ENCODE peak calls at places on chromosomes 11 and 22, in seven cellular contexts. N is GM23338, P is breast epithelium, R is GM12891, W is SK-N-SH, C is GM12878, V is HL-60. Y is an unnamed sample.
A peak's percentile ranks its signal among the peaks of the same experiment; 100 is the strongest.

GRCh38 chr11:2290351-2290841 is 11.3 kb downstream of the C11orf21 start:
- DNase-seq in W (no peak), P (peak; percentile 44), N (no peak), V (no peak), C (no peak), R (no peak), Y (no peak)

GRCh38 chr11:1131033-1131911 is 26.5 kb upstream of the MUC5AC start:
- DNase-seq in C (no peak), N (peak; percentile 32), R (no peak), W (peak; percentile 31), P (peak; percentile 42), V (no peak), Y (no peak)

GRCh38 chr11:92765965-92766371 is 203.5 kb upstream of the MTNR1B start:
- DNase-seq in P (no peak), N (peak; percentile 75), V (no peak), R (no peak), C (no peak), W (peak; percentile 21), Y (no peak)

GRCh38 chr22:50318356-50318697 is 8.5 kb downstream of the DENND6B start:
- DNase-seq in V (no peak), W (peak; percentile 54), C (no peak), N (no peak), P (no peak), R (no peak), Y (no peak)

GRCh38 chr11:848380-848931 is 5.8 kb downstream of the TSPAN4 start:
- DNase-seq in N (peak; percentile 70), W (peak; percentile 89), V (no peak), R (peak; percentile 94), P (no peak), C (no peak), Y (no peak)

GRCh38 chr11:109051200-109051599 is 370.8 kb upstream of the C11orf87 start:
- DNase-seq in R (no peak), W (no peak), C (no peak), V (no peak), P (no peak), N (no peak), Y (no peak)

GRCh38 chr11:68753300-68753699 is 2.0 kb upstream of the TESMIN start:
- DNase-seq in R (no peak), N (no peak), C (no peak), W (no peak), P (no peak), V (no peak), Y (no peak)

GRCh38 chr22:23036684-23037428 is 33.5 kb upstream of the GNAZ start:
- DNase-seq in V (no peak), C (no peak), N (no peak), W (peak; percentile 17), P (no peak), R (no peak), Y (no peak)

GRCh38 chr22:24035296-24035695 is 24.2 kb downstream of the CABIN1 start:
- DNase-seq in N (no peak), V (no peak), R (no peak), W (no peak), C (no peak), P (no peak), Y (no peak)

GRCh38 chr22:47136050-47136449 is 373.6 kb downstream of the TBC1D22A start:
- DNase-seq in C (no peak), W (no peak), V (no peak), P (no peak), N (no peak), R (no peak), Y (no peak)

GRCh38 chr11:17762309-17762974 is 27.9 kb downstream of the KCNC1 start:
- DNase-seq in C (peak; percentile 2), P (no peak), N (no peak), V (peak; percentile 35), W (no peak), R (peak; percentile 67), Y (peak; percentile 28)

GRCh38 chr11:18802381-18803257 is 11.0 kb upstream of the PTPN5 start:
- DNase-seq in W (peak; percentile 62), C (peak; percentile 12), P (no peak), R (no peak), N (peak; percentile 93), V (peak; percentile 28), Y (peak; percentile 58)

GRCh38 chr11:19405966-19406365 is 165.2 kb upstream of the E2F8 start:
- DNase-seq in V (no peak), P (no peak), R (no peak), W (no peak), C (no peak), N (no peak), Y (no peak)

GRCh38 chr11:15747671-15748070 is 608.7 kb downstream of the SOX6 start:
- DNase-seq in C (peak; percentile 5), V (no peak), P (no peak), N (no peak), R (no peak), W (no peak), Y (no peak)

GRCh38 chr22:32801436-32802290 is at the start of gene TIMP3:
- DNase-seq in P (peak; percentile 82), R (no peak), C (no peak), N (peak; percentile 90), V (no peak), W (peak; percentile 95), Y (no peak)

GRCh38 chr22:25419247-25420113 is 145.0 kb upstream of the GRK3 start:
- DNase-seq in C (peak; percentile 20), P (no peak), V (peak; percentile 98), R (no peak), W (no peak), N (no peak), Y (no peak)

GRCh38 chr11:61972796-61973602 is 5.6 kb upstream of the FTH1 start:
- DNase-seq in V (no peak), P (peak; percentile 51), N (no peak), W (no peak), C (no peak), R (no peak), Y (no peak)
- TF ChIP-seq POLR2AphosphoS5 in V (no peak), P (no peak), N (no peak), W (no peak), C (no peak), R (no peak), Y (no peak)

DNA sequence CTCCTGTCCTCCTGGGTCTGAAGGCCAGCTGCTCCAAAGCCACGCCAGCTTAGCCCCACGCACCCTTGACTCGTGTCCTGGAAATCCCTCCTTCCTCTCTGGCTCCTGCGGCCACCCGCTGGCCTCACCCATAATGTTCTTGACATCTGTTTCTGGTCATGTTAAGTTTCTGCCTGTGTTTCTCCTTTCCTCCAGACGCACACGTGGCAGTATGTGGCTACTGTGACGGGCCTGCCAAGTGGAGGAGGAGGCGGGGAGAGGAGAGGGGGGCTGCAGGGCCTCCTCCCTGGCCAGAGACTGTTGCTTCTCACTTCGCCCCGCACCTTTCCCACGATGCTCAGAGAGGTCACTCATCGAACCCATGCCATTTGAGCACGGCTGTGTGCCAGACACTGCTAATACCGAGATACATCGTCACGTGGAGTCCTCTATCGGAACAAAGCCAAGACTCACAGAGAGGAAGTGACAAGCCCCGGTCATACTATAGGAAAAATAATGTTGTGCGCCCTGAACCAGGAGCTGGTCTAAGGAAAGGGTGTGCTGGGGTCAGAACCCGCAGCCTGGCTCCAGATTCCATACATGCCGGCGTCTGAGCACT is 11.5 kb downstream of the C1QTNF6 start:
- DNase-seq in V (peak; percentile 82), N (no peak), R (no peak), C (no peak), W (peak; percentile 79), P (peak; percentile 51), Y (no peak)
- TF ChIP-seq POLR2AphosphoS5 in V (peak; percentile 79), N (no peak), R (no peak), C (no peak), W (no peak), P (peak; percentile 45), Y (no peak)

DNA sequence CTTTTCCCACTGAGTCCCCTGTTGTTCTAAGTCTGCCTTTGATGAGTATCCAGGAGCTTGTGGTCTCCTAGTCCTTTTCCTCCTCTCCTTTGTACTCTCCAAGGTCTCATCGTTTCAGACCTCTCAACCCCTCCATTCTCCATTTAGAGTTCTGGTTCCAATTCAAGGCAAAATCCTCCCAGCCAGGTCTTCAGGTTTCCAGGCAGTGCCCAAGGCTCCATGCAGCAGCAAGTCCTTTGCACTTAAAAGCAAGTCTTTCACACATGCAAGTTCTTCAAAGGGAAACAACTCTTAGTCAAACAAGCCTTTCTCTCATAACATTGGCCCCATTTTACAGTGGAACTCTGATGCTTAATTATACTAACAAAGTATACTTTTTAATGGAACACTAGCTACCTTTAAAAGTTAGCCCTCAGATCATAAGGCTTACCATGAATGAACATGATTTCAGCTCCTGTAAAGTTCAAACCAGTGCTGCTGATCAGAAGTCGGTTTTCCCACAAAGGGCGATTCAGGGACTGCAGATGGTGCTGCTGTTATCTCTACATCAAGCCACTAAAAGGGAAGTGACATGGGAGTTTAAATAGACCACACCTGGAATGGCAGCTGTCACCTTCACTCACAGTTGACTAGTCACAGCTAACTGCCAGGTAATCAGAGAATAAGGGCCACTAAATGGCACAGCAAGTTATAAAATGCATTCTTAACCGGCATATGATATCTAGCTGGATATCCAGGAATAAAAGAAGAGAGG is 581.3 kb upstream of the ARHGAP42 start:
- DNase-seq in P (no peak), V (no peak), R (no peak), W (no peak), N (no peak), C (no peak), Y (no peak)
- TF ChIP-seq POLR2AphosphoS5 in P (no peak), V (no peak), R (no peak), W (no peak), N (no peak), C (no peak), Y (no peak)

GRCh38 chr11:63709336-63709735 is 28.0 kb downstream of the RTN3 start:
- DNase-seq in R (no peak), W (no peak), V (no peak), N (no peak), C (no peak), P (no peak), Y (no peak)

GRCh38 chr11:63713776-63714175 is 32.5 kb downstream of the RTN3 start:
- DNase-seq in P (no peak), N (no peak), V (no peak), C (no peak), R (no peak), W (no peak), Y (no peak)

GRCh38 chr11:63708764-63709163 is 27.5 kb downstream of the RTN3 start:
- DNase-seq in W (no peak), P (no peak), C (no peak), R (no peak), N (no peak), V (no peak), Y (no peak)

GRCh38 chr11:63711838-63712237 is 30.5 kb downstream of the RTN3 start:
- DNase-seq in V (no peak), R (no peak), P (no peak), C (no peak), W (no peak), N (no peak), Y (no peak)

DNA sequence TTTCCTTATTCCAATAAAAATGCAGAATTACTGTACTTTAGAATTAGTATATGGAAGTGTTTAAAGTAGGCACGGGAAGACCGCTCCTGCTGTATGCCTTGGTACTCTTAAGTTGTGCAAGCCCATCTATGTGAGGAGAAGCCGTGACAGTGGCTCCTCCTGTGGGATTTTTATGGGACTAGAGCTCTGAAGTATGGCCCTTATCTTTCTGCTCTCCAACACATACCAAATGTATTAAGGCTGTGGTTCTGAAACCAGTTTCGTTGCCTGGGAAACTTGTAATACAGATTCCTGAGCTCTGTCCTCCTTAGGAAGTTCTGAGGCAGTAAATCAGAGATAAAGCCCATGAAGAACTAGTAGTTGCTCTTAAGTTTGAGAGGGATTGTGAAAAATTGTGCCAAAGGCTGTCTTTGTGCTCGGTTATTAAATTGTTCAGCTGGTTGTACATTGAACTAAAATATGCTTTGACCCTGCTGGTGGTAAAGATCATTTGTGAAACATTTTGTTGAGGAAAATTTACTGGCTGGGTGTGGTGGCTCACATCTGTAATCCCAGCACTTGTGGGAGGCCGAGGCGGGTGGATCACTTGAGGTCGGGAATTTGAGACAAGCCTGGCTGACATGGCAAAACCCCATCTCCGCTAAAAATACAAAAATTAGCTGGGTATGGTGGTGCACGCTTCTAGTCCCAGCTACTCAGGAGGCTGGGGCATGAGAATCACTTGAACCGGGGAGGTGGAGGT is 29.3 kb downstream of the RTN3 start:
- DNase-seq in W (no peak), R (no peak), P (no peak), C (no peak), V (no peak), N (no peak), Y (no peak)
- TF ChIP-seq POLR2AphosphoS5 in W (no peak), R (no peak), P (no peak), C (no peak), V (no peak), N (no peak), Y (no peak)

Y was measured in HCT116.